ENCODE peak calls at places on chromosomes 4 and X, in five cellular contexts. A is K562, X is WTC11, T is H1, G is HepG2. H is an unnamed sample.
A peak's percentile ranks its signal among the peaks of the same experiment; 100 is the strongest.

GRCh38 chr4:7810792-7811535 is 128.7 kb downstream of the AFAP1 start:
- DNase-seq in A (no peak), T (no peak), G (no peak), X (no peak), H (no peak)

GRCh38 chr4:143384381-143384994 is 47.8 kb downstream of the GAB1 start:
- DNase-seq in G (no peak), A (no peak), T (no peak), X (no peak), H (no peak)

GRCh38 chr4:605702-606425 is 19.5 kb upstream of the PDE6B start:
- DNase-seq in X (no peak), T (no peak), G (no peak), A (no peak), H (no peak)

GRCh38 chr4:22997358-22998224 is 304.9 kb downstream of the GBA3 start:
- DNase-seq in X (no peak), G (no peak), A (peak; percentile 31), T (no peak), H (no peak)

GRCh38 chr4:84585276-84585675 is 2.3 kb downstream of the CDS1 start:
- DNase-seq in G (no peak), A (no peak), X (no peak), T (no peak), H (no peak)

GRCh38 chrX:20320461-20321159 is 53.9 kb upstream of the RPS6KA3 start:
- DNase-seq in A (no peak), G (peak; percentile 90), T (no peak), X (no peak), H (peak; percentile 57)

GRCh38 chrX:66676990-66677389 is 38.1 kb upstream of the EDA2R start:
- DNase-seq in A (no peak), T (no peak), G (no peak), X (no peak), H (no peak)

GRCh38 chr4:661856-662761 is 12.0 kb downstream of the ATP5ME start:
- DNase-seq in G (no peak), X (no peak), T (no peak), A (no peak), H (no peak)

GRCh38 chr4:136653640-136654406 is 878.5 kb downstream of the PCDH18 start:
- DNase-seq in G (no peak), T (no peak), X (no peak), A (no peak), H (no peak)

GRCh38 chrX:119238557-119238956 is 2.5 kb downstream of the PGRMC1 start:
- DNase-seq in A (no peak), X (no peak), G (no peak), T (no peak), H (no peak)

GRCh38 chr4:78653655-78654054 is 102.1 kb downstream of the ANXA3 start:
- DNase-seq in G (no peak), X (no peak), T (no peak), A (peak; percentile 47), H (no peak)

GRCh38 chr4:73944061-73944875 is 37.6 kb downstream of the PF4 start:
- DNase-seq in A (peak; percentile 30), X (peak; percentile 45), T (peak; percentile 66), G (no peak), H (no peak)

GRCh38 chr4:176849076-176849475 is 56.4 kb upstream of the VEGFC start:
- DNase-seq in X (no peak), T (no peak), G (no peak), A (no peak), H (no peak)

GRCh38 chr4:113810906-113811305 is 49.4 kb upstream of the CAMK2D start:
- DNase-seq in X (no peak), G (no peak), T (no peak), A (no peak), H (no peak)

GRCh38 chr4:114649908-114650307 is 51.3 kb downstream of the UGT8 start:
- DNase-seq in G (no peak), X (no peak), T (no peak), A (no peak), H (no peak)

GRCh38 chrX:148865237-148865636 is 364.8 kb downstream of the AFF2 start:
- DNase-seq in G (no peak), T (no peak), A (no peak), X (no peak), H (no peak)

GRCh38 chrX:148872153-148872540 is 371.7 kb downstream of the AFF2 start:
- DNase-seq in T (no peak), X (no peak), A (no peak), G (no peak), H (no peak)

GRCh38 chrX:148872881-148873280 is 372.5 kb downstream of the AFF2 start:
- DNase-seq in A (no peak), G (no peak), X (no peak), T (no peak), H (no peak)

GRCh38 chrX:148871422-148872152 is 371.2 kb downstream of the AFF2 start:
- DNase-seq in X (no peak), G (no peak), A (no peak), T (no peak), H (no peak)

DNA sequence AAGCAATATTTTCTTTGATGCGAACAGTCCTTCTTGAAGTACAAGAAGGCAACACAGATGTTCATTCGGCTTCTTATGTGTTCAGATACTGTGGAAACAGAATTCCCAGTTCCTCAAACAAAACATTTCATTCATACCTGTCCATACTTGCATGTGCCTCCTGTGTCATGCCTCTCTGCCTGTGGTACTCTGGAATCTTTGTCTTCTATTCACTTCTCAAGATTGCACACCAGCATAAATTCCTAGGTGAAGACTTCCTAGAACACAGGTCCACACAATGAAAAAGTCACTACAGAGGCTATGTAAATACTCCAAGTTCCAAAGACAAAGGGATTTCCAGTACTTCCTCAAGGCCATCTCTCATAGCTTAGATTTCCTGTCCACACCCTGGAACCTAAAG is 367.2 kb downstream of the AFF2 start:
- DNase-seq in A (no peak), G (no peak), X (no peak), T (no peak), H (no peak)
- TF ChIP-seq ATF2 in A (no peak), G (no peak), X (no peak), T (no peak), H (no peak)

GRCh38 chrX:86348669-86349068 is 200.4 kb downstream of the DACH2 start:
- DNase-seq in A (no peak), X (peak; percentile 47), G (peak; percentile 10), T (peak; percentile 46), H (no peak)
- TF ChIP-seq ATF2 in A (no peak), X (no peak), G (no peak), T (no peak), H (no peak)

GRCh38 chr4:157854819-157855218 is 318.0 kb downstream of the GASK1B start:
- DNase-seq in G (no peak), T (no peak), X (no peak), A (no peak), H (no peak)
- TF ChIP-seq ATF2 in G (no peak), T (no peak), X (no peak), A (no peak), H (no peak)

GRCh38 chr4:81314196-81314896 is 99.3 kb upstream of the PRKG2 start:
- DNase-seq in T (no peak), A (no peak), G (no peak), X (no peak), H (no peak)
- TF ChIP-seq ATF2 in T (no peak), A (no peak), G (no peak), X (no peak), H (no peak)

DNA sequence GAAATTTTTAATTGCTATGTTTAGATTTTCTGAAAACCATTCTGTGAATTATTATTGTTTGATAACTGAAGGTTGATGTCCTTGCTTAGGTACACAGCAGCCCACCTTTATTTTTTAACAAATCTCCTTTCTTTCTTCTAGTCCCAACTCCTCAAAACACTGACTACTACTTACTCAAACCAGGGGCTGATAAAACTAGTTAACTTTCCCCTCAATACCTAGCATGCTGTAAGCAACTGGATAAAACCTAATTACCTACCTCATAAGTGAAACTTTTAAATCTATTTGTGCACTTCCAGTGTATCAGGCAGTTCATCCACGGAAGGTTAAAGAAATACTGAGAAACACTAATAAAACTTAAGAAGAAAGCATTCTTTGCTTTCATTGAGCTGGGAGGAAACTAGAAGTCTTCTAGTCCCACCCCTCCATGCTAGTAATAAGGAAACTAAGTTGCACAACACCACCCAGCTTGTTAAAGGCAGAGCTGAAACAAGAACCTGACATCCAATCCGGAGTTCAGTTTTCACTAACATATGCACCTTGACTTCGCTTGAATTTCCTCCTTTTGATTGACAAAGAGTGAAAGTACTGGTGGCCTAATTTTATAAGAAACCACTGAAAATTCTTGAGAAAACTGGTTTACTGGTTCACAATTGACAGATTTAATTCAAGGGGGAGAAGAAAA is 180.2 kb upstream of the TET2 start:
- DNase-seq in X (no peak), G (no peak), A (no peak), T (no peak), H (peak; percentile 96)
- TF ChIP-seq ATF2 in X (no peak), G (no peak), A (no peak), T (no peak), H (peak; percentile 89)

H was measured in GM12878.